ENCODE peak calls at places on chromosome 3, in five cellular contexts. O, G, Y, D and M are unnamed samples.
A peak's percentile ranks its signal among the peaks of the same experiment; 100 is the strongest.

GRCh38 chr3:194682651-194683310 is 2.9 kb upstream of the FAM43A start:
- DNase-seq in D (peak; percentile 83), G (no peak), O (peak; percentile 81), Y (peak; percentile 88), M (peak; percentile 99)

GRCh38 chr3:127590282-127590592 is 296 bp downstream of the TPRA1 start:
- DNase-seq in Y (no peak), O (peak; percentile 84), G (no peak), D (no peak), M (no peak)

GRCh38 chr3:4097801-4098200 is 205.4 kb upstream of the SETMAR start:
- DNase-seq in G (no peak), O (no peak), D (no peak), Y (no peak), M (no peak)

GRCh38 chr3:82627733-82628132 is 866.3 kb upstream of the GBE1 start:
- DNase-seq in O (no peak), Y (no peak), D (no peak), G (no peak), M (no peak)

GRCh38 chr3:37480003-37480402 is 305.6 kb upstream of the LRRFIP2 start:
- DNase-seq in Y (no peak), G (no peak), D (no peak), O (peak; percentile 77), M (no peak)

GRCh38 chr3:184656430-184656990 is 55.4 kb downstream of the MAGEF1 start:
- DNase-seq in Y (no peak), O (no peak), G (no peak), D (no peak), M (no peak)

GRCh38 chr3:150449169-150449721 is 41.1 kb downstream of the TSC22D2 start:
- DNase-seq in G (no peak), O (no peak), Y (no peak), D (no peak), M (no peak)

GRCh38 chr3:100033814-100034490 is 80.3 kb downstream of the FILIP1L start:
- DNase-seq in Y (no peak), D (peak; percentile 31), G (no peak), O (no peak), M (no peak)

GRCh38 chr3:89372456-89372855 is 265.0 kb downstream of the EPHA3 start:
- DNase-seq in D (no peak), Y (no peak), G (no peak), O (no peak), M (no peak)

GRCh38 chr3:186247821-186248814 is 113.9 kb downstream of the DGKG start:
- DNase-seq in G (no peak), Y (no peak), O (no peak), D (no peak), M (no peak)

GRCh38 chr3:36482880-36483279 is 102.6 kb downstream of the STAC start:
- DNase-seq in Y (no peak), D (no peak), O (no peak), G (no peak), M (no peak)

GRCh38 chr3:52831500-52832301 is 1.2 kb upstream of the ITIH4 start:
- DNase-seq in G (no peak), D (peak; percentile 64), Y (peak; percentile 68), O (peak; percentile 79), M (peak; percentile 51)

GRCh38 chr3:114829786-114830185 is 317.3 kb downstream of the ZBTB20 start:
- DNase-seq in Y (no peak), O (no peak), D (no peak), G (no peak), M (no peak)

GRCh38 chr3:133821767-133822638 is 16.4 kb downstream of the SRPRB start:
- DNase-seq in Y (peak; percentile 55), O (no peak), G (no peak), D (peak; percentile 83), M (peak; percentile 30)

GRCh38 chr3:78204977-78205376 is 1165.1 kb downstream of the ROBO2 start:
- DNase-seq in Y (no peak), D (peak; percentile 3), G (no peak), O (no peak), M (no peak)
- TF ChIP-seq JUND in Y (no peak), D (no peak), G (no peak), O (no peak), M (no peak)

GRCh38 chr3:16088496-16088895 is 86.0 kb upstream of the GALNT15 start:
- DNase-seq in Y (no peak), G (no peak), O (no peak), D (no peak), M (no peak)
- TF ChIP-seq JUND in Y (no peak), G (no peak), O (no peak), D (no peak), M (no peak)

GRCh38 chr3:87236093-87236492 is 9.0 kb downstream of the CHMP2B start:
- DNase-seq in G (no peak), O (no peak), Y (no peak), D (no peak), M (no peak)
- TF ChIP-seq JUND in G (no peak), O (no peak), Y (no peak), D (no peak), M (no peak)

GRCh38 chr3:130773371-130773770 is 26.7 kb upstream of the PIK3R4 start:
- DNase-seq in O (no peak), D (no peak), Y (no peak), G (no peak), M (no peak)
- TF ChIP-seq JUND in O (no peak), D (no peak), Y (no peak), G (no peak), M (no peak)

DNA sequence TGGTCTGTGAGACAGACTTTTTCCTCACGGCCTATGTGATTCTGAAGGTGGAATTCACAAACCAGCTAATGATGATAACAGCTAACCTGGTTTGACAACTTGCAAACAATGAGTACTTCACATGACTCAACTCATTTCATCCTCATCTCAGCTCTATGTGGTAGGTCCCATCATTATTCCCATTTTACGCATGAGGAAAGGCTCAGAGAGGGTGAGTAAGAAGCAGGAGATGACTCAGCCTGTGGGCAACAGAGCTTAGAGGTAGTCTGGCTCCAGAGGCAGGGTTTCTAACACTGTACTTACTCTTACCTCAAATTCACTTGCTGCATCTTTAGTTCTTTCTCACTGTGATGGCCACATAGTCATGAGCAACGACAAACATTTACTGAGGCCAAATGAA is 25.8 kb upstream of the PSMD6 start:
- DNase-seq in D (no peak), G (no peak), Y (no peak), O (no peak), M (no peak)
- TF ChIP-seq JUND in D (no peak), G (no peak), Y (no peak), O (no peak), M (no peak)

DNA sequence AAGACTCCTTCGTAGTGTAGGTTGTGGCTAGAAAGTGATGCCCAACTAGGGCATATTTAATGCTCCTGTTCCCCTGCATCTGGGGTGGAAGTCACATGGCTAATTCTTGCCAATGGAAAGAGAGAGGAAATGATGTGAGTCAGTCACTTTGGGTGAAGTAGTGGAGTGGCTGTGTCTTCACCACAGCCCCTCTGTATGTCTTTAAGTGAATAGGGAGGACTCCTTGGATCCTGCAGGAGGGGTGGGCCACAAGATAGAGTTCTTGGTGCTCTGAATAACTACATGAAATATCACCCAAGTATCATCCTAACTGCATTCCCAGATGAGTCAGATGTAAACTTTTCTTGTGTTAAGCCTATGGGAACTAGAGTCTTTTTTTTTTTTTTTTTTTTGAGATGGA is 17.8 kb upstream of the MB21D2 start:
- DNase-seq in G (no peak), D (no peak), O (no peak), Y (no peak), M (no peak)
- TF ChIP-seq JUND in G (no peak), D (no peak), O (no peak), Y (no peak), M (no peak)

GRCh38 chr3:12968541-12968940 is 104.7 kb downstream of the IQSEC1 start:
- DNase-seq in D (no peak), O (no peak), Y (no peak), G (no peak), M (no peak)

GRCh38 chr3:12966847-12967750 is 106.1 kb downstream of the IQSEC1 start:
- DNase-seq in G (no peak), O (no peak), D (no peak), Y (no peak), M (no peak)

GRCh38 chr3:12965999-12966846 is 107.0 kb downstream of the IQSEC1 start:
- DNase-seq in D (no peak), G (no peak), O (no peak), Y (no peak), M (no peak)

GRCh38 chr3:12969487-12969886 is 103.7 kb downstream of the IQSEC1 start:
- DNase-seq in G (no peak), D (no peak), O (no peak), Y (no peak), M (no peak)

GRCh38 chr3:12967751-12968209 is 105.4 kb downstream of the IQSEC1 start:
- DNase-seq in Y (peak; percentile 66), G (no peak), D (peak; percentile 88), O (peak; percentile 100), M (peak; percentile 99)
- TF ChIP-seq JUND in Y (no peak), G (no peak), D (no peak), O (no peak), M (no peak)

GRCh38 chr3:31213869-31214486 is 318.7 kb upstream of the STT3B start:
- DNase-seq in Y (no peak), G (peak; percentile 79), O (no peak), D (no peak), M (no peak)
- TF ChIP-seq JUND in Y (no peak), G (no peak), O (no peak), D (no peak), M (no peak)